ENCODE peak calls at places on chromosome 5, in five cellular contexts. V is adrenal gland, Z is heart right ventricle, R is AG04450, G is mesendoderm. K is an unnamed sample.

GRCh38 chr5:143456952-143457547 is 53.6 kb upstream of the NR3C1 start:
- DNase-seq in V (no peak), Z (no peak), R (no peak), G (no peak), K (no peak)

GRCh38 chr5:32522429-32523143 is 62.8 kb upstream of the SUB1 start:
- DNase-seq in V (no peak), Z (no peak), R (no peak), G (no peak), K (peak; percentile 33)

GRCh38 chr5:104186100-104186499 is 623.5 kb upstream of the NUDT12 start:
- DNase-seq in V (no peak), Z (no peak), R (no peak), G (peak; percentile 70), K (no peak)

GRCh38 chr5:129899454-129899853 is 4.8 kb upstream of the CHSY3 start:
- DNase-seq in V (no peak), Z (no peak), R (no peak), G (no peak), K (no peak)

GRCh38 chr5:98769006-98769255 is 4.5 kb upstream of the RGMB start:
- DNase-seq in V (peak; percentile 55), Z (peak; percentile 55), R (no peak), G (no peak), K (no peak)

GRCh38 chr5:173515526-173515925 is 100.9 kb downstream of the BOD1 start:
- DNase-seq in V (no peak), Z (no peak), R (peak; percentile 50), G (no peak), K (no peak)

GRCh38 chr5:162703914-162704313 is 636.3 kb downstream of the GABRG2 start:
- DNase-seq in V (no peak), Z (no peak), R (no peak), G (peak; percentile 35), K (no peak)

GRCh38 chr5:158741296-158741695 is 358.4 kb downstream of the EBF1 start:
- DNase-seq in V (no peak), Z (no peak), R (no peak), G (no peak), K (no peak)

GRCh38 chr5:154986151-154986550 is 27.4 kb upstream of the KIF4B start:
- DNase-seq in V (no peak), Z (no peak), R (no peak), G (no peak), K (no peak)

GRCh38 chr5:106640511-106640910 is 1030.2 kb downstream of the EFNA5 start:
- DNase-seq in V (no peak), Z (no peak), R (no peak), G (peak; percentile 4), K (no peak)

GRCh38 chr5:76709762-76710161 is 6.2 kb upstream of the F2R start:
- DNase-seq in V (no peak), Z (no peak), R (no peak), G (no peak), K (no peak)

GRCh38 chr5:134224905-134225779 is 731 bp downstream of the PPP2CA start:
- DNase-seq in V (peak; percentile 64), Z (peak; percentile 62), R (no peak), G (peak; percentile 89), K (no peak)

GRCh38 chr5:43203373-43203772 is 11.3 kb downstream of the NIM1K start:
- DNase-seq in V (no peak), Z (no peak), R (no peak), G (no peak), K (no peak)

GRCh38 chr5:178247481-178248456 is 15.2 kb upstream of the PHYKPL start:
- DNase-seq in V (no peak), Z (no peak), R (no peak), G (no peak), K (no peak)

GRCh38 chr5:157740211-157740610 is 3.3 kb upstream of the LSM11 start:
- DNase-seq in V (no peak), Z (no peak), R (no peak), G (peak; percentile 71), K (no peak)

GRCh38 chr5:157150995-157151394 is 8.3 kb upstream of the MED7 start:
- DNase-seq in V (no peak), Z (no peak), R (no peak), G (no peak), K (no peak)

GRCh38 chr5:145827275-145827674 is 7.9 kb downstream of the PRELID2 start:
- DNase-seq in V (no peak), Z (no peak), R (no peak), G (no peak), K (no peak)

GRCh38 chr5:93596676-93597441 is 13.8 kb downstream of the NR2F1 start:
- DNase-seq in V (no peak), Z (no peak), R (no peak), G (peak; percentile 86), K (no peak)

GRCh38 chr5:66413931-66414330 is 182.3 kb upstream of the MAST4 start:
- DNase-seq in V (no peak), Z (no peak), R (no peak), G (no peak), K (no peak)

GRCh38 chr5:127998950-127999349 is 84.6 kb upstream of the SLC12A2 start:
- DNase-seq in V (no peak), Z (no peak), R (no peak), G (no peak), K (no peak)

GRCh38 chr5:37816883-37817282 is 23.0 kb downstream of the GDNF start:
- DNase-seq in V (no peak), Z (no peak), R (no peak), G (no peak), K (no peak)

GRCh38 chr5:109844695-109845094 is 155.0 kb downstream of the MAN2A1 start:
- DNase-seq in V (no peak), Z (no peak), R (no peak), G (no peak), K (no peak)

GRCh38 chr5:109750407-109750806 is 60.7 kb downstream of the MAN2A1 start:
- DNase-seq in V (no peak), Z (no peak), R (no peak), G (no peak), K (no peak)

GRCh38 chr5:130282044-130282443 is 377.8 kb downstream of the CHSY3 start:
- DNase-seq in V (no peak), Z (no peak), R (no peak), G (no peak), K (no peak)

GRCh38 chr5:56166671-56167070 is 66.5 kb downstream of the ANKRD55 start:
- DNase-seq in V (no peak), Z (no peak), R (no peak), G (no peak), K (no peak)

GRCh38 chr5:64811050-64811640 is 42.4 kb downstream of the CWC27 start:
- DNase-seq in V (peak; percentile 15), Z (no peak), R (peak; percentile 27), G (peak; percentile 64), K (no peak)

GRCh38 chr5:102663771-102664530 is 91.2 kb upstream of the PAM start:
- DNase-seq in V (no peak), Z (no peak), R (no peak), G (no peak), K (no peak)

GRCh38 chr5:172954277-172954676 is 4.9 kb upstream of the RPL26L1 start:
- DNase-seq in V (no peak), Z (no peak), R (no peak), G (no peak), K (no peak)

GRCh38 chr5:102998224-102998623 is 121.7 kb downstream of the GIN1 start:
- DNase-seq in V (no peak), Z (no peak), R (no peak), G (no peak), K (no peak)

GRCh38 chr5:141199359-141200235 is at the start of gene PCDHB11:
- DNase-seq in V (no peak), Z (no peak), R (no peak), G (peak; percentile 46), K (no peak)

GRCh38 chr5:92329759-92330158 is 946.6 kb upstream of the ARRDC3 start:
- DNase-seq in V (no peak), Z (no peak), R (no peak), G (no peak), K (no peak)

GRCh38 chr5:156124713-156125112 is 202.3 kb upstream of the SGCD start:
- DNase-seq in V (no peak), Z (no peak), R (no peak), G (no peak), K (no peak)

GRCh38 chr5:21646469-21646868 is 1206.7 kb downstream of the CDH12 start:
- DNase-seq in V (no peak), Z (no peak), R (no peak), G (no peak), K (no peak)

GRCh38 chr5:123088031-123088805 is 823 bp upstream of the PRDM6 start:
- DNase-seq in V (no peak), Z (no peak), R (no peak), G (peak; percentile 51), K (no peak)

GRCh38 chr5:123090641-123091257 is 1.7 kb downstream of the PRDM6 start:
- DNase-seq in V (no peak), Z (no peak), R (no peak), G (peak; percentile 47), K (no peak)

GRCh38 chr5:123089572-123089970 is 530 bp downstream of the PRDM6 start:
- DNase-seq in V (no peak), Z (no peak), R (no peak), G (peak; percentile 71), K (no peak)

GRCh38 chr5:123091258-123091987 is 2.4 kb downstream of the PRDM6 start:
- DNase-seq in V (no peak), Z (no peak), R (no peak), G (peak; percentile 21), K (no peak)

GRCh38 chr5:123089971-123090640 is 1.1 kb downstream of the PRDM6 start:
- DNase-seq in V (no peak), Z (peak; percentile 19), R (no peak), G (peak; percentile 61), K (no peak)
- H3K4me3 ChIP-seq in V (no peak overlapping the region), Z (peak overlapping the region; percentile 46), R (peak overlapping the region; percentile 73), G (peak overlapping the region; percentile 3), K (peak overlapping the region; percentile 71)

GRCh38 chr5:59766394-59766793 is 127.1 kb downstream of the PDE4D start:
- DNase-seq in V (peak; percentile 17), Z (peak; percentile 16), R (no peak), G (no peak), K (no peak)
- H3K4me3 ChIP-seq in V (no peak overlapping the region), Z (no peak overlapping the region), R (no peak overlapping the region), G (no peak overlapping the region), K (no peak overlapping the region)

GRCh38 chr5:1547236-1547635 is 23.5 kb upstream of the LPCAT1 start:
- DNase-seq in V (no peak), Z (no peak), R (no peak), G (no peak), K (no peak)
- H3K4me3 ChIP-seq in V (no peak overlapping the region), Z (no peak overlapping the region), R (no peak overlapping the region), G (no peak overlapping the region), K (no peak overlapping the region)

DNA sequence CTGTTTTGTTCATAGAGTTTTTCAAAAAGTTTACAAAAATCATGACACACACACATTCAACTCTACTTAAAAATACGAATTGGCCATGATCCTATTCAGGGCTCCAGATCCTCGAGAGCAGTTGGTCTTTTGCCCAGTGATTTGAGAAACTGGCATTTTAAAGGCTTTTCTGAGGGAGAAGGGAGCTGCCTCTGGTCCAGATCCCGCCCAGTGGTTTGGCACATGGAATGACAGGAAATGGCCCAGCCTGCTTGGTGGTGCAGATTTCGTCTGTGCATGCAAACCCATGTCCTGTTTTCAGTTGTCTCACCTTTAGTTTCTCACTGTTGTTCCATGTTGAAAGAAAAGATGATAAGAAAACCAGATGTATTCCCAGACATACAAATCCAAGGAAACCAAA is 3.6 kb downstream of the CAMK4 start:
- DNase-seq in V (no peak), Z (no peak), R (no peak), G (peak; percentile 23), K (no peak)
- H3K4me3 ChIP-seq in V (no peak overlapping the region), Z (no peak overlapping the region), R (no peak overlapping the region), G (no peak overlapping the region), K (no peak overlapping the region)

K was measured in ascending aorta.